ENCODE peak calls at places on chromosomes 4 and X, in seven cellular contexts. V is stimulated activated CD4-positive, alpha-beta T cell treated with anti-CD3 and anti-CD28 coated beads, Interleukin-15, amount 100 ng/mL, for 1 hour; A is M059J; Q is NB4; M is endothelial cell; W is heart right ventricle; N is NCI-H1092. O is an unnamed sample.

GRCh38 chr4:108683479-108683878 is 33.1 kb downstream of the OSTC start:
- DNase-seq in V (no peak), A (peak), Q (peak), M (no peak), W (no peak), N (no peak), O (no peak)

GRCh38 chr4:39456946-39457763 is 1.6 kb downstream of the RPL9 start:
- DNase-seq in V (no peak), A (no peak), Q (peak), M (no peak), W (no peak), N (no peak), O (no peak)

GRCh38 chr4:148263820-148264219 is 178.4 kb downstream of the NR3C2 start:
- DNase-seq in V (no peak), A (no peak), Q (no peak), M (no peak), W (no peak), N (no peak), O (no peak)

GRCh38 chrX:71183341-71183740 is 38.7 kb downstream of the NLGN3 start:
- DNase-seq in V (no peak), A (no peak), Q (no peak), M (no peak), W (no peak), N (no peak), O (no peak)

GRCh38 chr4:120750152-120750525 is 172.4 kb downstream of the PRDM5 start:
- DNase-seq in V (no peak), A (no peak), Q (no peak), M (no peak), W (no peak), N (no peak), O (no peak)

GRCh38 chr4:162403956-162404355 is 240.2 kb upstream of the FSTL5 start:
- DNase-seq in V (no peak), A (no peak), Q (no peak), M (no peak), W (no peak), N (no peak), O (no peak)

GRCh38 chr4:100188829-100189228 is 1.4 kb downstream of the DDIT4L start:
- DNase-seq in V (no peak), A (peak), Q (no peak), M (no peak), W (no peak), N (no peak), O (no peak)

GRCh38 chrX:1181131-1181530 is 31.3 kb downstream of the CRLF2 start:
- DNase-seq in V (no peak), A (no peak), Q (no peak), M (no peak), W (no peak), N (no peak), O (no peak)

GRCh38 chr4:190014771-190015537 is 12.1 kb downstream of the FRG2 start:
- DNase-seq in V (no peak), A (no peak), Q (no peak), M (peak), W (no peak), N (no peak), O (no peak)

GRCh38 chr4:1601852-1602525 is 82.1 kb downstream of the FAM53A start:
- DNase-seq in V (no peak), A (no peak), Q (no peak), M (no peak), W (no peak), N (no peak), O (no peak)

GRCh38 chrX:124862304-124862703 is 457.4 kb upstream of the TEX13C start:
- DNase-seq in V (no peak), A (no peak), Q (no peak), M (no peak), W (no peak), N (no peak), O (no peak)

GRCh38 chr4:47381172-47381571 is 82.3 kb downstream of the COMMD8 start:
- DNase-seq in V (no peak), A (no peak), Q (no peak), M (no peak), W (no peak), N (no peak), O (no peak)

GRCh38 chr4:76758290-76758882 is 139.6 kb downstream of the SOWAHB start:
- DNase-seq in V (no peak), A (peak), Q (peak), M (no peak), W (peak), N (peak), O (no peak)

GRCh38 chr4:128782875-128783614 is 26.5 kb upstream of the JADE1 start:
- DNase-seq in V (no peak), A (peak), Q (peak), M (no peak), W (no peak), N (no peak), O (no peak)